ENCODE peak calls at places on chromosome 22, in seven cellular contexts. Y is T1000, C is left lobe of liver, H is amniotic stem cell, T is BE2C, S is gastrocnemius medialis, A is GM12891. F is an unnamed sample.

GRCh38 chr22:19005905-19006304 is 69.8 kb upstream of the PRODH start:
- DNase-seq in Y (no peak), C (no peak), H (no peak), T (no peak), S (no peak), A (no peak), F (no peak)

GRCh38 chr22:30267382-30268302 is 991 bp upstream of the OSM start:
- DNase-seq in Y (no peak), C (no peak), H (no peak), T (no peak), S (no peak), A (no peak), F (no peak)

GRCh38 chr22:33971561-33971961 is 51.3 kb upstream of the LARGE1 start:
- DNase-seq in Y (no peak), C (no peak), H (no peak), T (no peak), S (no peak), A (no peak), F (peak)

GRCh38 chr22:41833369-41834004 is 582 bp downstream of the SREBF2 start:
- DNase-seq in Y (no peak), C (peak), H (no peak), T (peak), S (peak), A (peak), F (peak)

GRCh38 chr22:50560034-50560433 is 2.7 kb downstream of the SYCE3 start:
- DNase-seq in Y (no peak), C (no peak), H (no peak), T (no peak), S (no peak), A (no peak), F (no peak)

GRCh38 chr22:27853404-27853803 is 51.8 kb upstream of the MN1 start:
- DNase-seq in Y (no peak), C (no peak), H (no peak), T (peak), S (no peak), A (no peak), F (no peak)

GRCh38 chr22:48889887-48890692 is 937.6 kb downstream of the BRD1 start:
- DNase-seq in Y (no peak), C (peak), H (no peak), T (no peak), S (no peak), A (no peak), F (no peak)

GRCh38 chr22:44703269-44703870 is 1.4 kb downstream of the PRR5 start:
- DNase-seq in Y (no peak), C (no peak), H (no peak), T (no peak), S (no peak), A (no peak), F (no peak)

GRCh38 chr22:19291580-19292261 is at the start of gene CLTCL1:
- DNase-seq in Y (peak), C (peak), H (no peak), T (peak), S (peak), A (peak), F (peak)

GRCh38 chr22:17944205-17944725 is 80.1 kb downstream of the MICAL3 start:
- DNase-seq in Y (no peak), C (no peak), H (no peak), T (peak), S (no peak), A (no peak), F (no peak)

GRCh38 chr22:48553694-48554308 is 1273.9 kb downstream of the BRD1 start:
- DNase-seq in Y (no peak), C (no peak), H (no peak), T (no peak), S (no peak), A (no peak), F (no peak)

GRCh38 chr22:37062657-37063381 is 11.3 kb downstream of the KCTD17 start:
- DNase-seq in Y (no peak), C (no peak), H (no peak), T (no peak), S (no peak), A (no peak), F (no peak)

GRCh38 chr22:31526275-31526674 is 29.9 kb downstream of the SFI1 start:
- DNase-seq in Y (no peak), C (no peak), H (no peak), T (no peak), S (no peak), A (no peak), F (no peak)

GRCh38 chr22:42862045-42862734 is 5.1 kb upstream of the ARFGAP3 start:
- DNase-seq in Y (no peak), C (no peak), H (no peak), T (no peak), S (no peak), A (no peak), F (no peak)

GRCh38 chr22:41327124-41327523 is 25.8 kb downstream of the ZC3H7B start:
- DNase-seq in Y (no peak), C (peak), H (no peak), T (no peak), S (peak), A (no peak), F (no peak)

GRCh38 chr22:32660292-32660691 is 141.2 kb upstream of the TIMP3 start:
- DNase-seq in Y (no peak), C (peak), H (peak), T (peak), S (peak), A (peak), F (peak)

GRCh38 chr22:25081409-25081824 is 118.2 kb upstream of the CRYBB3 start:
- DNase-seq in Y (no peak), C (peak), H (no peak), T (peak), S (no peak), A (no peak), F (peak)

GRCh38 chr22:46879083-46879482 is 116.6 kb downstream of the TBC1D22A start:
- DNase-seq in Y (no peak), C (no peak), H (no peak), T (no peak), S (no peak), A (no peak), F (no peak)

GRCh38 chr22:47445212-47445611 is 682.8 kb downstream of the TBC1D22A start:
- DNase-seq in Y (no peak), C (no peak), H (no peak), T (no peak), S (no peak), A (no peak), F (no peak)

GRCh38 chr22:49349181-49349835 is 478.4 kb downstream of the BRD1 start:
- DNase-seq in Y (no peak), C (no peak), H (no peak), T (no peak), S (no peak), A (no peak), F (no peak)

GRCh38 chr22:49554296-49554625 is 273.4 kb downstream of the BRD1 start:
- DNase-seq in Y (no peak), C (peak), H (no peak), T (no peak), S (peak), A (no peak), F (no peak)

GRCh38 chr22:49365191-49365837 is 462.4 kb downstream of the BRD1 start:
- DNase-seq in Y (no peak), C (peak), H (no peak), T (no peak), S (no peak), A (no peak), F (no peak)

GRCh38 chr22:40396882-40397281 is 26.5 kb downstream of the SGSM3 start:
- DNase-seq in Y (no peak), C (no peak), H (peak), T (peak), S (no peak), A (no peak), F (peak)

GRCh38 chr22:23789121-23789520 is 2.4 kb downstream of the SMARCB1 start:
- DNase-seq in Y (no peak), C (no peak), H (no peak), T (no peak), S (no peak), A (no peak), F (no peak)

GRCh38 chr22:22944268-22944985 is 56.8 kb downstream of the IGLL5 start:
- DNase-seq in Y (no peak), C (peak), H (no peak), T (no peak), S (no peak), A (no peak), F (no peak)

GRCh38 chr22:50702821-50703725 is 30.4 kb downstream of the SHANK3 start:
- DNase-seq in Y (no peak), C (no peak), H (no peak), T (peak), S (no peak), A (no peak), F (no peak)

GRCh38 chr22:22166941-22167713 is 77.5 kb upstream of the VPREB1 start:
- DNase-seq in Y (no peak), C (no peak), H (no peak), T (no peak), S (no peak), A (no peak), F (no peak)

GRCh38 chr22:24707477-24707816 is 67.1 kb downstream of the PIWIL3 start:
- DNase-seq in Y (no peak), C (no peak), H (no peak), T (no peak), S (no peak), A (no peak), F (no peak)

GRCh38 chr22:27097933-27098332 is 440.5 kb downstream of the MIAT start:
- DNase-seq in Y (no peak), C (no peak), H (no peak), T (no peak), S (no peak), A (no peak), F (no peak)

GRCh38 chr22:25153961-25154685 is 45.5 kb upstream of the CRYBB3 start:
- DNase-seq in Y (no peak), C (peak), H (no peak), T (peak), S (peak), A (no peak), F (peak)

GRCh38 chr22:18024276-18024939 is at the start of gene MICAL3:
- DNase-seq in Y (peak), C (peak), H (peak), T (peak), S (peak), A (peak), F (peak)

GRCh38 chr22:49763138-49763537 is 64.5 kb downstream of the BRD1 start:
- DNase-seq in Y (no peak), C (peak), H (no peak), T (no peak), S (no peak), A (no peak), F (no peak)

GRCh38 chr22:29994941-29995340 is 85.3 kb upstream of the HORMAD2 start:
- DNase-seq in Y (no peak), C (no peak), H (no peak), T (no peak), S (no peak), A (no peak), F (peak)

GRCh38 chr22:37623075-37624016 is 14.7 kb downstream of the GGA1 start:
- DNase-seq in Y (peak), C (no peak), H (no peak), T (peak), S (peak), A (peak), F (peak)

F was measured in SJCRH30.